ENCODE peak calls at places on chromosomes 3 and 15, in eight cellular contexts. One of them, this sample, is unnamed.

GRCh38 chr15:48481802-48482201 is 150.6 kb downstream of the DUT start:
- DNase-seq in breast epithelium: no peak
- DNase-seq in Peyer's patch: no peak
- DNase-seq in stomach: no peak
- DNase-seq in dorsolateral prefrontal cortex: no peak
- DNase-seq in nephron progenitor cell: no peak
- DNase-seq in kidney epithelial cell: no peak
- DNase-seq in OCI-LY7: no peak
- DNase-seq in this sample: no peak

GRCh38 chr3:18937574-18937973 is 210.7 kb upstream of the KCNH8 start:
- DNase-seq in breast epithelium: no peak
- DNase-seq in Peyer's patch: no peak
- DNase-seq in stomach: no peak
- DNase-seq in dorsolateral prefrontal cortex: no peak
- DNase-seq in nephron progenitor cell: no peak
- DNase-seq in kidney epithelial cell: no peak
- DNase-seq in OCI-LY7: no peak
- DNase-seq in this sample: no peak

GRCh38 chr15:34691024-34691423 is 63.8 kb downstream of the GJD2 start:
- DNase-seq in breast epithelium: no peak
- DNase-seq in Peyer's patch: no peak
- DNase-seq in stomach: no peak
- DNase-seq in dorsolateral prefrontal cortex: no peak
- DNase-seq in nephron progenitor cell: no peak
- DNase-seq in kidney epithelial cell: no peak
- DNase-seq in OCI-LY7: no peak
- DNase-seq in this sample: no peak

GRCh38 chr15:72105111-72105510 is 12.8 kb downstream of the MYO9A start:
- DNase-seq in breast epithelium: no peak
- DNase-seq in Peyer's patch: no peak
- DNase-seq in stomach: no peak
- DNase-seq in dorsolateral prefrontal cortex: no peak
- DNase-seq in nephron progenitor cell: no peak
- DNase-seq in kidney epithelial cell: no peak
- DNase-seq in OCI-LY7: no peak
- DNase-seq in this sample: no peak

GRCh38 chr3:158781859-158782258 is 20.0 kb upstream of the MFSD1 start:
- DNase-seq in breast epithelium: no peak
- DNase-seq in Peyer's patch: no peak
- DNase-seq in stomach: no peak
- DNase-seq in dorsolateral prefrontal cortex: no peak
- DNase-seq in nephron progenitor cell: no peak
- DNase-seq in kidney epithelial cell: no peak
- DNase-seq in OCI-LY7: no peak
- DNase-seq in this sample: no peak

GRCh38 chr3:67704322-67704721 is 49.9 kb upstream of the SUCLG2 start:
- DNase-seq in breast epithelium: no peak
- DNase-seq in Peyer's patch: no peak
- DNase-seq in stomach: no peak
- DNase-seq in dorsolateral prefrontal cortex: no peak
- DNase-seq in nephron progenitor cell: no peak
- DNase-seq in kidney epithelial cell: no peak
- DNase-seq in OCI-LY7: peak; percentile 66
- DNase-seq in this sample: no peak

GRCh38 chr3:182392182-182392917 is 401.0 kb upstream of the ATP11B start:
- DNase-seq in breast epithelium: no peak
- DNase-seq in Peyer's patch: no peak
- DNase-seq in stomach: no peak
- DNase-seq in dorsolateral prefrontal cortex: no peak
- DNase-seq in nephron progenitor cell: no peak
- DNase-seq in kidney epithelial cell: no peak
- DNase-seq in OCI-LY7: peak; percentile 59
- DNase-seq in this sample: no peak

GRCh38 chr3:146783446-146783845 is 178.3 kb upstream of the PLSCR5 start:
- DNase-seq in breast epithelium: no peak
- DNase-seq in Peyer's patch: no peak
- DNase-seq in stomach: no peak
- DNase-seq in dorsolateral prefrontal cortex: no peak
- DNase-seq in nephron progenitor cell: no peak
- DNase-seq in kidney epithelial cell: no peak
- DNase-seq in OCI-LY7: no peak
- DNase-seq in this sample: no peak

GRCh38 chr15:84750583-84751092 is 2.2 kb downstream of the ZNF592 start:
- DNase-seq in breast epithelium: no peak
- DNase-seq in Peyer's patch: peak; percentile 52
- DNase-seq in stomach: no peak
- DNase-seq in dorsolateral prefrontal cortex: no peak
- DNase-seq in nephron progenitor cell: no peak
- DNase-seq in kidney epithelial cell: no peak
- DNase-seq in OCI-LY7: peak; percentile 75
- DNase-seq in this sample: no peak

GRCh38 chr3:163863146-163863545 is 1215.2 kb downstream of the SI start:
- DNase-seq in breast epithelium: no peak
- DNase-seq in Peyer's patch: no peak
- DNase-seq in stomach: no peak
- DNase-seq in dorsolateral prefrontal cortex: no peak
- DNase-seq in nephron progenitor cell: no peak
- DNase-seq in kidney epithelial cell: no peak
- DNase-seq in OCI-LY7: no peak
- DNase-seq in this sample: no peak

GRCh38 chr3:181105636-181106035 is 116.1 kb upstream of the DNAJC19 start:
- DNase-seq in breast epithelium: no peak
- DNase-seq in Peyer's patch: no peak
- DNase-seq in stomach: no peak
- DNase-seq in dorsolateral prefrontal cortex: no peak
- DNase-seq in nephron progenitor cell: no peak
- DNase-seq in kidney epithelial cell: no peak
- DNase-seq in OCI-LY7: no peak
- DNase-seq in this sample: no peak

GRCh38 chr3:181103605-181104004 is 114.1 kb upstream of the DNAJC19 start:
- DNase-seq in breast epithelium: no peak
- DNase-seq in Peyer's patch: no peak
- DNase-seq in stomach: no peak
- DNase-seq in dorsolateral prefrontal cortex: no peak
- DNase-seq in nephron progenitor cell: peak; percentile 12
- DNase-seq in kidney epithelial cell: no peak
- DNase-seq in OCI-LY7: peak; percentile 67
- DNase-seq in this sample: no peak
- TF ChIP-seq CTCF in breast epithelium: no peak
- TF ChIP-seq CTCF in Peyer's patch: no peak
- TF ChIP-seq CTCF in stomach: no peak
- TF ChIP-seq CTCF in dorsolateral prefrontal cortex: no peak
- TF ChIP-seq CTCF in nephron progenitor cell: peak; percentile 43
- TF ChIP-seq CTCF in kidney epithelial cell: peak; percentile 24
- TF ChIP-seq CTCF in OCI-LY7: peak; percentile 78
- TF ChIP-seq CTCF in this sample: peak; percentile 40

DNA sequence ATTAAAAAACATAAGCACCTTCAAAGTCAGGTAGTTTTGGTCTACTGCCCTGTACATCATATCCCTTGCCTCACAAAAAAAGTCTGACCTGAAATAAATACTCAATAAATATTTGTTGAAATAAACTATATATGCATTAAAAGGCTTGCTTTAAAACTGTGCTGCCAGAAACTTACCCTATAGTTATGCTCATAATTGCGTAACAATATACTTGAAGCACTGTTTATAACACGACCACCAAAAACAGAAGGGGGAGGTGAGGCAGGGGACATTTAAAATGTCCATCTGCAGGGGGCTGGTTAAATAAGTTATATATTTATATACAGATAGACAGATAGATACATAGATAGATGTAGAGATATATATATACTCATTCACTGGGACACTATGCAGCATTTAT is 549.5 kb downstream of the MAGI1 start:
- DNase-seq in breast epithelium: no peak
- DNase-seq in Peyer's patch: no peak
- DNase-seq in stomach: no peak
- DNase-seq in dorsolateral prefrontal cortex: no peak
- DNase-seq in nephron progenitor cell: no peak
- DNase-seq in kidney epithelial cell: no peak
- DNase-seq in OCI-LY7: no peak
- DNase-seq in this sample: no peak
- TF ChIP-seq CTCF in breast epithelium: no peak
- TF ChIP-seq CTCF in Peyer's patch: no peak
- TF ChIP-seq CTCF in stomach: no peak
- TF ChIP-seq CTCF in dorsolateral prefrontal cortex: no peak
- TF ChIP-seq CTCF in nephron progenitor cell: no peak
- TF ChIP-seq CTCF in kidney epithelial cell: no peak
- TF ChIP-seq CTCF in OCI-LY7: no peak
- TF ChIP-seq CTCF in this sample: no peak

GRCh38 chr3:125960456-125961288 is 8.3 kb upstream of the ROPN1B start:
- DNase-seq in breast epithelium: no peak
- DNase-seq in Peyer's patch: no peak
- DNase-seq in stomach: no peak
- DNase-seq in dorsolateral prefrontal cortex: no peak
- DNase-seq in nephron progenitor cell: no peak
- DNase-seq in kidney epithelial cell: no peak
- DNase-seq in OCI-LY7: no peak
- DNase-seq in this sample: no peak

GRCh38 chr3:125958511-125959316 is 10.3 kb upstream of the ROPN1B start:
- DNase-seq in breast epithelium: no peak
- DNase-seq in Peyer's patch: no peak
- DNase-seq in stomach: no peak
- DNase-seq in dorsolateral prefrontal cortex: no peak
- DNase-seq in nephron progenitor cell: no peak
- DNase-seq in kidney epithelial cell: no peak
- DNase-seq in OCI-LY7: no peak
- DNase-seq in this sample: no peak

GRCh38 chr3:125959317-125960065 is 9.5 kb upstream of the ROPN1B start:
- DNase-seq in breast epithelium: no peak
- DNase-seq in Peyer's patch: no peak
- DNase-seq in stomach: no peak
- DNase-seq in dorsolateral prefrontal cortex: no peak
- DNase-seq in nephron progenitor cell: no peak
- DNase-seq in kidney epithelial cell: no peak
- DNase-seq in OCI-LY7: no peak
- DNase-seq in this sample: no peak

GRCh38 chr3:125961289-125961589 is 7.7 kb upstream of the ROPN1B start:
- DNase-seq in breast epithelium: no peak
- DNase-seq in Peyer's patch: no peak
- DNase-seq in stomach: no peak
- DNase-seq in dorsolateral prefrontal cortex: no peak
- DNase-seq in nephron progenitor cell: no peak
- DNase-seq in kidney epithelial cell: no peak
- DNase-seq in OCI-LY7: no peak
- DNase-seq in this sample: no peak

GRCh38 chr3:125960066-125960424 is 8.9 kb upstream of the ROPN1B start:
- DNase-seq in breast epithelium: no peak
- DNase-seq in Peyer's patch: no peak
- DNase-seq in stomach: no peak
- DNase-seq in dorsolateral prefrontal cortex: no peak
- DNase-seq in nephron progenitor cell: no peak
- DNase-seq in kidney epithelial cell: no peak
- DNase-seq in OCI-LY7: no peak
- DNase-seq in this sample: no peak
- TF ChIP-seq CTCF in breast epithelium: no peak
- TF ChIP-seq CTCF in Peyer's patch: no peak
- TF ChIP-seq CTCF in stomach: no peak
- TF ChIP-seq CTCF in dorsolateral prefrontal cortex: no peak
- TF ChIP-seq CTCF in nephron progenitor cell: no peak
- TF ChIP-seq CTCF in kidney epithelial cell: no peak
- TF ChIP-seq CTCF in OCI-LY7: no peak
- TF ChIP-seq CTCF in this sample: no peak

GRCh38 chr15:101642361-101642760 is 9.8 kb downstream of the TM2D3 start:
- DNase-seq in breast epithelium: no peak
- DNase-seq in Peyer's patch: no peak
- DNase-seq in stomach: no peak
- DNase-seq in dorsolateral prefrontal cortex: no peak
- DNase-seq in nephron progenitor cell: no peak
- DNase-seq in kidney epithelial cell: no peak
- DNase-seq in OCI-LY7: no peak
- DNase-seq in this sample: no peak
- TF ChIP-seq CTCF in breast epithelium: no peak
- TF ChIP-seq CTCF in Peyer's patch: peak; percentile 15
- TF ChIP-seq CTCF in stomach: no peak
- TF ChIP-seq CTCF in dorsolateral prefrontal cortex: peak; percentile 21
- TF ChIP-seq CTCF in nephron progenitor cell: no peak
- TF ChIP-seq CTCF in kidney epithelial cell: peak; percentile 24
- TF ChIP-seq CTCF in OCI-LY7: no peak
- TF ChIP-seq CTCF in this sample: peak; percentile 7

GRCh38 chr3:136276049-136276755 is 26.1 kb downstream of the PCCB start:
- DNase-seq in breast epithelium: no peak
- DNase-seq in Peyer's patch: no peak
- DNase-seq in stomach: no peak
- DNase-seq in dorsolateral prefrontal cortex: no peak
- DNase-seq in nephron progenitor cell: no peak
- DNase-seq in kidney epithelial cell: no peak
- DNase-seq in OCI-LY7: no peak
- DNase-seq in this sample: no peak
- TF ChIP-seq CTCF in breast epithelium: no peak
- TF ChIP-seq CTCF in Peyer's patch: no peak
- TF ChIP-seq CTCF in stomach: no peak
- TF ChIP-seq CTCF in dorsolateral prefrontal cortex: no peak
- TF ChIP-seq CTCF in nephron progenitor cell: no peak
- TF ChIP-seq CTCF in kidney epithelial cell: no peak
- TF ChIP-seq CTCF in OCI-LY7: no peak
- TF ChIP-seq CTCF in this sample: peak; percentile 21

DNA sequence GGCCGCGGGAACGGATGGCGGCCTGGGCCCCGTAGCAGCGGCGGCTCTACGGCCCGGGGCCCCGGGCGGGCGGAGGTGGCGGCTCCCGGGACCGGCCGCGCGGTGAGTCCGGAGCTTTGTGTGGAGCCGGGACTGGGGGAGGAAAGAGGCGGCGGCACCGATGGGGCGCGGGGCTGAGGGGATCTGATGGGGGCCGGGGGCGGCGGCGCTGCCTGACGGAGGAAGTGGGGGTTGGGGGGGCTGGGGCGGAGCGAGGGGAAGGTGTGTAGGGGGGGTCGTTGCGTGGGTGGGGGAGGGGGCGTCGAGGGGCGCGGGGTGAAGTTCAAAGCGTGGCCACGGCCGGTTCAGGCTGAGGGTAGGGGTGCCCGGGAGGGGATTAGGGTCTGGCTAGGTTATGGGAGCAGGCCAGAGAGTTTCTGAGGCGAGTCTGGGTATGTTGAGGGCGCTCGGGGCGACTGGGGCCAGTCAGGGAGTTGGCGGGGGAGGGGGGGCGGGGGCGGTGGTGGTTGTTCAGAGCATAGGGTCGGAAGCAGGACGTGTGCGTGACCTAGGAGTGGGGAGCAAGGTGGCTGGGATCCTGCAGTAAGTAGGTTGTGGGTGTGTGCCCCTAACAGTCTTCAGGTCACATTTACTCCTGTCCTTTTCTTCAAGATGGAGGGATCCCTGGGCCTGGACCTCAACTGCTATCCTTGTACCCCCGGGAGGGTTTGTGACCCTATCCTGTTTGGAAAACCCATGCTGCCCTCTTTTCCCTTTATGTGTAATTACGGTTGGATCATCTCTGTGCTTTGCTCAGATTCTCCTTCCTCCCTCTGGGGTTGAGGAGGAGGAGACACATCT is 579 bp downstream of the ZNF609 start:
- DNase-seq in breast epithelium: peak; percentile 27
- DNase-seq in Peyer's patch: peak; percentile 43
- DNase-seq in stomach: no peak
- DNase-seq in dorsolateral prefrontal cortex: peak; percentile 43
- DNase-seq in nephron progenitor cell: no peak
- DNase-seq in kidney epithelial cell: peak; percentile 25
- DNase-seq in OCI-LY7: peak; percentile 51
- DNase-seq in this sample: no peak
- TF ChIP-seq CTCF in breast epithelium: no peak
- TF ChIP-seq CTCF in Peyer's patch: peak; percentile 9
- TF ChIP-seq CTCF in stomach: no peak
- TF ChIP-seq CTCF in dorsolateral prefrontal cortex: no peak
- TF ChIP-seq CTCF in nephron progenitor cell: no peak
- TF ChIP-seq CTCF in kidney epithelial cell: no peak
- TF ChIP-seq CTCF in OCI-LY7: no peak
- TF ChIP-seq CTCF in this sample: no peak

GRCh38 chr3:113339616-113340244 is 101.6 kb downstream of the CFAP44 start:
- DNase-seq in breast epithelium: no peak
- DNase-seq in Peyer's patch: no peak
- DNase-seq in stomach: no peak
- DNase-seq in dorsolateral prefrontal cortex: no peak
- DNase-seq in nephron progenitor cell: no peak
- DNase-seq in kidney epithelial cell: no peak
- DNase-seq in OCI-LY7: peak; percentile 3
- DNase-seq in this sample: no peak
- TF ChIP-seq CTCF in breast epithelium: no peak
- TF ChIP-seq CTCF in Peyer's patch: no peak
- TF ChIP-seq CTCF in stomach: no peak
- TF ChIP-seq CTCF in dorsolateral prefrontal cortex: no peak
- TF ChIP-seq CTCF in nephron progenitor cell: no peak
- TF ChIP-seq CTCF in kidney epithelial cell: no peak
- TF ChIP-seq CTCF in OCI-LY7: peak; percentile 63
- TF ChIP-seq CTCF in this sample: peak; percentile 46

This sample was measured in epithelial cell of proximal tubule.